ENCODE peak calls at places on chromosomes 5 and 9, in five cellular contexts. V, C, H, Q and I are unnamed samples.

GRCh38 chr9:86128235-86128822 is 29.0 kb upstream of the GOLM1 start:
- DNase-seq in H (no peak), V (no peak), C (no peak), Q (no peak), I (no peak)

GRCh38 chr5:124883686-124884085 is 137.2 kb upstream of the ZNF608 start:
- DNase-seq in C (no peak), V (no peak), Q (no peak), H (no peak), I (no peak)

GRCh38 chr5:97735209-97735608 is 552.2 kb upstream of the RIOK2 start:
- DNase-seq in H (no peak), Q (no peak), V (no peak), C (no peak), I (no peak)

GRCh38 chr5:64384761-64385160 is 121.1 kb upstream of the RGS7BP start:
- DNase-seq in H (peak), Q (no peak), C (no peak), V (peak), I (no peak)

GRCh38 chr5:65034782-65035181 is 266.1 kb downstream of the CWC27 start:
- DNase-seq in V (no peak), H (no peak), C (peak), Q (no peak), I (no peak)

GRCh38 chr5:35672995-35673394 is 55.3 kb downstream of the SPEF2 start:
- DNase-seq in V (no peak), H (no peak), Q (no peak), C (no peak), I (no peak)

GRCh38 chr5:178120661-178121357 is 7.5 kb downstream of the N4BP3 start:
- DNase-seq in Q (peak), C (peak), H (peak), V (peak), I (peak)

GRCh38 chr9:119736478-119737454 is 367.5 kb upstream of the BRINP1 start:
- DNase-seq in Q (no peak), C (peak), V (peak), H (no peak), I (no peak)

GRCh38 chr5:159156839-159157238 is 52.5 kb downstream of the RNF145 start:
- DNase-seq in H (peak), Q (peak), V (peak), C (peak), I (no peak)

GRCh38 chr5:14490309-14490711 is 91.3 kb upstream of the OTULINL start:
- DNase-seq in C (no peak), Q (peak), H (no peak), V (no peak), I (no peak)

GRCh38 chr5:33997331-33997983 is 10.4 kb downstream of the AMACR start:
- DNase-seq in Q (peak), H (peak), V (no peak), C (peak), I (peak)

GRCh38 chr5:96692436-96692835 is 30.3 kb downstream of the CAST start:
- DNase-seq in V (no peak), Q (no peak), H (peak), C (no peak), I (no peak)

GRCh38 chr9:68947842-68948569 is 65.9 kb downstream of the PRKACG start:
- DNase-seq in V (no peak), Q (no peak), C (no peak), H (no peak), I (no peak)

GRCh38 chr9:133147412-133148271 is 16.1 kb downstream of the GBGT1 start:
- DNase-seq in C (peak), Q (peak), V (peak), H (peak), I (peak)

GRCh38 chr5:53892236-53892635 is 331.8 kb downstream of the NDUFS4 start:
- DNase-seq in C (no peak), Q (no peak), H (no peak), V (no peak), I (no peak)

GRCh38 chr9:2764371-2764770 is 47.1 kb downstream of the KCNV2 start:
- DNase-seq in Q (no peak), C (no peak), V (no peak), H (no peak), I (no peak)

GRCh38 chr5:18281947-18282557 is 647.8 kb downstream of the TAF11L14 start:
- DNase-seq in V (no peak), H (peak), C (no peak), Q (no peak), I (no peak)

DNA sequence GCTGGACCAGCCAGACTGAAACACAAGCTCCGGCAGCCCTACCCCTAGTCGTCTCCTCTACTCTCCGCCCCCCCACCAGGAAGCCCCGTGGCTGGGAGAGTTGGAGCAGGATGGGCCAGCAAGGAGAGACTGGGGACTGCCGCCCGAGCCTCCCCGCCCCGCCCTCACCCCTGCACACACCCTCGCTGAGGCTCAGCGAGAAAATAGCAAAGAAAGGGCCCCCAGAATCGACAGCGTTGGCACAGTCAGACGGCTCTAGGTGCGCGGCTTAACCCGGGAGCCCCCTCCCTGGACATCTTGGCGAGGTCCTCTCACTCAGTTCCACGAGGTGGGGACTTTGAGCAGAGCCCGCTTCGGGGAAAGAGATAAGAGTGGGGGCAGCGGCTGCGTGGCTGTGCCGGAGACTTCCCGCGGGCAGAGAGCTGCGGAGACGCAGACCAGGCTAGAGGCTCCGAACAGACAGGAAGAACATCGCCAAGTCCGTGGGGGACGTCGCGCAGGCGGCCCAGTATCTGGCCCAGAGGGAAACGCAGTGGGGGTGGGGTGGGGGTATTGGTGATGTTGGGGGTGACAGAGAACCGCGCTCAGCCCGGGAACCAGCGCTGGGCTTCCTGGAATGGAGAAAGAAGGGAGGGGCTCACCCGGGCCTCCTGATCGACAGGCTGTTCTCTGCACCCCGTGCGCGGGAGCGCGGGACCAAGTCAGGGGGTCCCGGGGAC is 995 bp downstream of the TRIM7 start:
- DNase-seq in Q (peak), C (no peak), V (no peak), H (peak), I (no peak)
- TF ChIP-seq POLR2A in Q (no peak), C (no peak), V (no peak), H (no peak), I (no peak)

DNA sequence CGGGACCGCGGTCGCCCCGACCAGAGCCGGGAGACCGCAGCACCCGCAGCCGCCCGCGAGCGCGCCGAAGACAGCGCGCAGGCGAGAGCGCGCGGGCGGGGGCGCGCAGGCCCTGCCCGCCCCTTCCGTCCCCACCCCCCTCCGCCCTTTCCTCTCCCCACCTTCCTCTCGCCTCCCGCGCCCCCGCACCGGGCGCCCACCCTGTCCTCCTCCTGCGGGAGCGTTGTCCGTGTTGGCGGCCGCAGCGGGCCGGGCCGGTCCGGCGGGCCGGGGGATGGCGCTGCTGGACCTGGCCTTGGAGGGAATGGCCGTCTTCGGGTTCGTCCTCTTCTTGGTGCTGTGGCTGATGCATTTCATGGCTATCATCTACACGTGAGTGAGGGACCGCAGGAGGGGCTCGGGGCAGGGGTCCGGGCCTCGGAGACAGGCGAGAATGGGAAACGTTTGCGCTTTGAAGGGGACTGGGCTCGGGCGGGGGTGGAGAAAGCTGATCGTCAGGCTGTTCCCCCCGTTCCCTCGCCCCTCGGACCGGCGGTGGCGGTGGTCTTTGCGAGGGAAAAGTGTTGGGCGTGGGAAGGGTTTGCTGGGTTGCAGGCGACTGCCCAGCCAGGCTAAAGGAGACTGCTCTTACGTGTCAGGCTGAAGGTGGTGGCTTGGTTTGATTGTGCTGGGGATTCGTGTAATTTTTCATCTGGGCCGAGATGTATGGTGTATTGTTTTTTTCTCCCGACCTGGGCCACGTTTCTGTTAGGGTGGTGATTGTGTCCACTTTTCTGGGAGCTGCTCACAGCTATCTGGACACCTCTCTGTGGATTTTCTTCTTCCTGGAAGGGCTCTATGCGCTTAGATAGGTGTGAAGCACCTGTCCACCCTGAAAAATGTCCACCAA is 572 bp downstream of the UGCG start:
- DNase-seq in Q (peak), C (peak), H (peak), V (peak), I (peak)
- TF ChIP-seq POLR2A in Q (no peak), C (no peak), H (no peak), V (peak), I (no peak)

GRCh38 chr5:100519075-100519474 is 16.1 kb upstream of the FAM174A start:
- DNase-seq in C (no peak), V (no peak), H (no peak), Q (no peak), I (no peak)
- TF ChIP-seq POLR2A in C (no peak), V (no peak), H (no peak), Q (no peak), I (no peak)

DNA sequence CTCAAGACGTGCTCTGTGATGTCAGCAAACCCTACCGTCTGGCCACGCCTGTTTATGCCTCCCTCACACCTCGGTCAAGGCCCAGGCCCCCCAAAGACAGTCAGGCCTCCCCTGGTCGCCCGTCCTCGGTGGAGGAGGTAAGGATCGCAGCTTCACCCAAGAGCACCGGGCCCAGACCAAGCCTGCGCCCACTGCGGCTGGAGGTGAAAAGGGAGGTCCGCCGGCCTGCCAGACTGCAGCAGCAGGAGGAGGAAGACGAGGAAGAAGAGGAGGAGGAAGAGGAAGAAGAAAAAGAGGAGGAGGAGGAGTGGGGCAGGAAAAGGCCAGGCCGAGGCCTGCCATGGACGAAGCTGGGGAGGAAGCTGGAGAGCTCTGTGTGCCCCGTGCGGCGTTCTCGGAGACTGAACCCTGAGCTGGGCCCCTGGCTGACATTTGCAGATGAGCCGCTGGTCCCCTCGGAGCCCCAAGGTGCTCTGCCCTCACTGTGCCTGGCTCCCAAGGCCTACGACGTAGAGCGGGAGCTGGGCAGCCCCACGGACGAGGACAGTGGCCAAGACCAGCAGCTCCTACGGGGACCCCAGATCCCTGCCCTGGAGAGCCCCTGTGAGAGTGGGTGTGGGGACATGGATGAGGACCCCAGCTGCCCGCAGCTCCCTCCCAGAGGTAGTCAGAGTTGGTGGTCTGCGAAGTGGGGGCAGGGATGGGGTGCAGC is 103.2 kb downstream of the PPARGC1B start:
- DNase-seq in C (no peak), H (no peak), V (no peak), Q (no peak), I (no peak)
- TF ChIP-seq POLR2A in C (no peak), H (no peak), V (no peak), Q (no peak), I (no peak)